ENCODE peak calls at places on chromosomes 7 and 10, in ten cellular contexts. W is stimulated activated CD4-positive, alpha-beta T cell treated with anti-CD3 and anti-CD28 coated beads, Interleukin-2, amount 100 ng/mL, for 48 hours; E is Panc1; L is activated naive CD4-positive, alpha-beta T cell; X is SIG-M5; R is activated CD4-positive, alpha-beta memory T cell treated with anti-CD3 and anti-CD28 coated beads for 36 hours; S is colonic mucosa; O is mucosa of gallbladder; I is head of caudate nucleus; N is left lobe of liver. A is an unnamed sample.

GRCh38 chr7:47978790-47979144 is 648 bp downstream of the HUS1 start:
- DNase-seq in E (no peak), X (no peak), I (no peak), N (no peak), L (no peak), W (no peak), O (no peak), S (no peak), R (no peak), A (no peak)

GRCh38 chr7:922334-923107 is 32.0 kb downstream of the ADAP1 start:
- DNase-seq in W (no peak), R (peak), S (no peak), E (no peak), X (no peak), L (no peak), N (no peak), I (peak), O (no peak), A (no peak)

GRCh38 chr7:47741984-47742383 is 160.1 kb upstream of the TNS3 start:
- DNase-seq in R (no peak), X (no peak), W (no peak), O (no peak), S (no peak), L (no peak), E (no peak), I (no peak), N (no peak), A (no peak)

GRCh38 chr7:82594665-82595064 is 151.1 kb upstream of the CACNA2D1 start:
- DNase-seq in W (no peak), X (no peak), R (no peak), L (no peak), E (no peak), N (no peak), I (no peak), S (no peak), O (no peak), A (no peak)

GRCh38 chr10:86644412-86645110 is 9.8 kb upstream of the OPN4 start:
- DNase-seq in S (no peak), L (no peak), O (peak), R (peak), E (no peak), I (no peak), X (no peak), N (no peak), W (no peak), A (no peak)

GRCh38 chr7:30321992-30322637 is 37.7 kb downstream of the ZNRF2 start:
- DNase-seq in O (no peak), S (no peak), W (no peak), X (peak), I (no peak), L (no peak), E (no peak), N (no peak), R (no peak), A (no peak)

GRCh38 chr7:36055207-36055606 is 97.8 kb upstream of the EEPD1 start:
- DNase-seq in L (no peak), R (no peak), E (no peak), N (no peak), I (no peak), S (no peak), W (no peak), X (no peak), O (no peak), A (no peak)

GRCh38 chr7:9822458-9823290 is 1151.0 kb upstream of the PHF14 start:
- DNase-seq in R (no peak), N (no peak), W (no peak), O (no peak), E (no peak), S (no peak), I (no peak), L (no peak), X (no peak), A (no peak)